ENCODE peak calls at places on chromosomes 3 and 15, in four cellular contexts. Z is MM.1S, Y is stomach, E is Karpas-422. X is an unnamed sample.

GRCh38 chr3:54965746-54966145 is 37.9 kb upstream of the LRTM1 start:
- DNase-seq in Z (no peak), Y (no peak), E (no peak), X (no peak)

GRCh38 chr15:100945006-100945405 is 25.8 kb downstream of the LRRK1 start:
- DNase-seq in Z (no peak), Y (no peak), E (no peak), X (no peak)

GRCh38 chr3:104323226-104323625 is 1043.5 kb upstream of the ALCAM start:
- DNase-seq in Z (no peak), Y (no peak), E (no peak), X (no peak)

GRCh38 chr3:28575748-28576589 is 227.3 kb upstream of the AZI2 start:
- DNase-seq in Z (no peak), Y (peak; percentile 25), E (no peak), X (no peak)

GRCh38 chr15:79680721-79681120 is 216.1 kb downstream of the MTHFS start:
- DNase-seq in Z (no peak), Y (no peak), E (no peak), X (no peak)

GRCh38 chr3:120348065-120348980 is 831 bp downstream of the LRRC58 start:
- DNase-seq in Z (peak; percentile 76), Y (no peak), E (peak; percentile 83), X (no peak)

GRCh38 chr15:100725121-100726069 is 123.0 kb downstream of the ASB7 start:
- DNase-seq in Z (no peak), Y (no peak), E (no peak), X (no peak)

GRCh38 chr3:20027136-20027535 is 13.1 kb upstream of the KAT2B start:
- DNase-seq in Z (no peak), Y (no peak), E (no peak), X (no peak)

GRCh38 chr15:40456299-40456712 is 14.5 kb upstream of the CHST14 start:
- DNase-seq in Z (no peak), Y (peak; percentile 60), E (no peak), X (no peak)

GRCh38 chr3:24595801-24596200 is 101.2 kb upstream of the THRB start:
- DNase-seq in Z (no peak), Y (no peak), E (no peak), X (no peak)

GRCh38 chr3:4754180-4755086 is 224.8 kb upstream of the BHLHE40 start:
- DNase-seq in Z (no peak), Y (no peak), E (no peak), X (no peak)

GRCh38 chr15:32747886-32748285 is 30.1 kb downstream of the GREM1 start:
- DNase-seq in Z (no peak), Y (no peak), E (no peak), X (no peak)

GRCh38 chr3:197406266-197406665 is 107.9 kb upstream of the DLG1 start:
- DNase-seq in Z (no peak), Y (no peak), E (no peak), X (no peak)

GRCh38 chr3:56884387-56884786 is 82.6 kb upstream of the ARHGEF3 start:
- DNase-seq in Z (no peak), Y (no peak), E (no peak), X (no peak)

GRCh38 chr15:50219820-50220219 is 37.8 kb downstream of the SLC27A2 start:
- DNase-seq in Z (no peak), Y (no peak), E (no peak), X (no peak)

GRCh38 chr3:147415337-147415736 is 6.2 kb downstream of the ZIC1 start:
- DNase-seq in Z (no peak), Y (no peak), E (no peak), X (no peak)

GRCh38 chr3:27105904-27106303 is 263.3 kb downstream of the NEK10 start:
- DNase-seq in Z (no peak), Y (no peak), E (no peak), X (no peak)

GRCh38 chr3:77038928-77039605 is 832 bp upstream of the ROBO2 start:
- DNase-seq in Z (no peak), Y (no peak), E (no peak), X (no peak)

GRCh38 chr15:75036269-75036668 is 12.9 kb downstream of the PPCDC start:
- DNase-seq in Z (no peak), Y (peak; percentile 48), E (no peak), X (no peak)

GRCh38 chr15:54082836-54083492 is 104.7 kb downstream of the UNC13C start:
- DNase-seq in Z (no peak), Y (no peak), E (peak; percentile 76), X (peak; percentile 18)

GRCh38 chr3:15964605-15965061 is 166.9 kb upstream of the ANKRD28 start:
- DNase-seq in Z (no peak), Y (no peak), E (peak; percentile 34), X (no peak)

GRCh38 chr3:128551464-128551863 is 58.5 kb upstream of the GATA2 start:
- DNase-seq in Z (no peak), Y (peak; percentile 22), E (no peak), X (no peak)

GRCh38 chr3:86743233-86743632 is 247.7 kb downstream of the VGLL3 start:
- DNase-seq in Z (no peak), Y (no peak), E (no peak), X (no peak)

GRCh38 chr15:36734366-36734765 is 154.9 kb downstream of the CDIN1 start:
- DNase-seq in Z (no peak), Y (no peak), E (no peak), X (no peak)

GRCh38 chr3:155024006-155024638 is 56.0 kb upstream of the MME start:
- DNase-seq in Z (peak; percentile 5), Y (no peak), E (no peak), X (no peak)

GRCh38 chr3:155022896-155023295 is 57.2 kb upstream of the MME start:
- DNase-seq in Z (no peak), Y (no peak), E (no peak), X (no peak)

GRCh38 chr3:155018621-155019330 is 61.3 kb upstream of the MME start:
- DNase-seq in Z (no peak), Y (no peak), E (no peak), X (no peak)

GRCh38 chr3:155015776-155016451 is 64.2 kb upstream of the MME start:
- DNase-seq in Z (no peak), Y (no peak), E (no peak), X (no peak)

GRCh38 chr3:155019576-155019975 is 60.5 kb upstream of the MME start:
- DNase-seq in Z (no peak), Y (no peak), E (no peak), X (no peak)
- H3K27ac ChIP-seq in Z (no peak overlapping the region), Y (no peak overlapping the region), E (no peak overlapping the region), X (no peak overlapping the region)

DNA sequence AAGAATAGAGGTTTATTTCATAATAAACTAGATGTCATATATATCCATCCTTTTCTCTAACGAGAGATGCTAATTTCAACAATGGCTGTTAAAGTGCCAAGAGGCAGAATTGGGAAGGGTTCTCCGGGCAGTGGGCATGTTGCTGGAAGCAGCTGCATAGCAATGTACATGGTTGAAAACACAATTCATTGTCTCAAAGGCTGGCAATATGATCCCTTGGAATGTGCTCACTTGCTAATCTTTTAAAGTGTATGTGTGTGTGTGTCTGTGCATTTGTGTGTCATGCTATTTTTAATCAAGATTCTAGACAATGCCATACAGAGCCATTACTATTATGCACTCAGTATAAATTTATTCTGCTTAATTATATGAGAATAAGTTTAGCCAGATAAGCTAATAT is 1020.3 kb downstream of the NAALADL2 start:
- DNase-seq in Z (no peak), Y (no peak), E (no peak), X (no peak)
- H3K9me3 ChIP-seq in Z (no peaks in the 10 kb centered on the region), Y (no peaks in the 10 kb centered on the region), E (peaks cover 12% of the 10 kb centered on the region), X (peaks cover 2% of the 10 kb centered on the region)

GRCh38 chr3:42790714-42791229 is 13.5 kb downstream of the HIGD1A start:
- DNase-seq in Z (no peak), Y (no peak), E (no peak), X (no peak)
- H3K27ac ChIP-seq in Z (no peak overlapping the region), Y (no peak overlapping the region), E (no peak overlapping the region), X (no peak overlapping the region)

GRCh38 chr3:1727242-1727641 is 371.4 kb upstream of the CNTN4 start:
- DNase-seq in Z (no peak), Y (no peak), E (no peak), X (no peak)
- H3K9me3 ChIP-seq in Z (no peaks in the 10 kb centered on the region), Y (no peaks in the 10 kb centered on the region), E (peaks cover 24% of the 10 kb centered on the region), X (no peaks in the 10 kb centered on the region)

GRCh38 chr3:172201136-172201989 is 162.0 kb downstream of the FNDC3B start:
- DNase-seq in Z (no peak), Y (peak; percentile 73), E (no peak), X (no peak)
- H3K27ac ChIP-seq in Z (no peak overlapping the region), Y (peak overlapping the region; percentile 80), E (no peak overlapping the region), X (peak overlapping the region; percentile 92)

DNA sequence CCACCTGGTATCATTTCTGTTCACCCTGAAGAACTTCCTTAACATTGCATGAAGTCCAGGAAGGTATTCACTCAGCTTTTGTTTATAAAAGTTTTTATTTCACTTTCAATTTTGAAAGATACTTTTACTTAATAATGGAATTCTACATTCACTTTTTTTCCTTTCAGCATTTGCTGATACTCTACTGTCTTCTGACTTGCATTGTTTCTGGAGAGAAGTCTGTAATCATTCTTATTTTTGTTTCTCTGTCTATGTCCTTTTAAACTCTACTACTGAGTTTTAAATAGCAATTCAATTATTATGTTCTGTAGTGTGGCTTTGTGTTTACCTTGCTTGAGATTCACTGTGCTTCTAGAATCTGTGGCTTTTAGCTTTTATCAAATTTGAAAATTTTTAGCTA is 42.4 kb downstream of the MYL3 start:
- DNase-seq in Z (no peak), Y (no peak), E (no peak), X (no peak)
- H3K9me3 ChIP-seq in Z (no peaks in the 10 kb centered on the region), Y (no peaks in the 10 kb centered on the region), E (peaks cover 4% of the 10 kb centered on the region), X (no peaks in the 10 kb centered on the region)

GRCh38 chr3:146142757-146143156 is 18.2 kb downstream of the PLOD2 start:
- DNase-seq in Z (peak; percentile 43), Y (no peak), E (no peak), X (no peak)
- H3K27ac ChIP-seq in Z (no peak overlapping the region), Y (peak overlapping the region; percentile 51), E (no peak overlapping the region), X (no peak overlapping the region)

GRCh38 chr3:82378370-82378769 is 616.9 kb upstream of the GBE1 start:
- DNase-seq in Z (no peak), Y (no peak), E (no peak), X (no peak)
- H3K9me3 ChIP-seq in Z (no peaks in the 10 kb centered on the region), Y (no peaks in the 10 kb centered on the region), E (peaks cover 13% of the 10 kb centered on the region), X (no peaks in the 10 kb centered on the region)

GRCh38 chr3:116444819-116445290 is 432 bp downstream of the LSAMP start:
- DNase-seq in Z (no peak), Y (no peak), E (no peak), X (no peak)

GRCh38 chr3:116446037-116446436 is 750 bp upstream of the LSAMP start:
- DNase-seq in Z (no peak), Y (no peak), E (no peak), X (no peak)

GRCh38 chr3:116443096-116443793 is 2.0 kb downstream of the LSAMP start:
- DNase-seq in Z (no peak), Y (no peak), E (no peak), X (no peak)

GRCh38 chr3:116444099-116444700 is 1.1 kb downstream of the LSAMP start:
- DNase-seq in Z (no peak), Y (no peak), E (no peak), X (no peak)

GRCh38 chr3:116445291-116445841 is at the start of gene LSAMP:
- DNase-seq in Z (no peak), Y (no peak), E (no peak), X (no peak)
- H3K27ac ChIP-seq in Z (no peak within 1 kb of the TSS), Y (peak within 1 kb of the TSS; percentile 2), E (no peak within 1 kb of the TSS), X (peak within 1 kb of the TSS; percentile 65)

X was measured in Panc1.